ENCODE peak calls at places on chromosomes 1 and 21, in four cellular contexts. G is K562, M is GM12878, X is HepG2. C is an unnamed sample.

GRCh38 chr1:51792864-51793263 is 85.7 kb downstream of the NRDC start:
- DNase-seq in G (no peak), M (no peak), X (no peak), C (no peak)

GRCh38 chr1:229843627-229844238 is 217.7 kb downstream of the URB2 start:
- DNase-seq in G (peak; percentile 51), M (no peak), X (peak; percentile 3), C (no peak)

GRCh38 chr21:32256226-32256625 is 22.6 kb downstream of the MIS18A start:
- DNase-seq in G (no peak), M (no peak), X (no peak), C (no peak)

GRCh38 chr1:61198554-61198953 is 116.2 kb downstream of the NFIA start:
- DNase-seq in G (no peak), M (no peak), X (no peak), C (no peak)

GRCh38 chr21:35048183-35048601 is 910 bp downstream of the RUNX1 start:
- DNase-seq in G (no peak), M (no peak), X (no peak), C (no peak)

GRCh38 chr1:8016244-8017241 is 9.6 kb downstream of the ERRFI1 start:
- DNase-seq in G (peak; percentile 25), M (no peak), X (no peak), C (no peak)

GRCh38 chr21:18443085-18443484 is 39.5 kb upstream of the TMPRSS15 start:
- DNase-seq in G (no peak), M (no peak), X (no peak), C (no peak)

GRCh38 chr21:41953249-41953830 is 478 bp downstream of the C2CD2 start:
- DNase-seq in G (peak; percentile 59), M (no peak), X (no peak), C (peak; percentile 24)

GRCh38 chr1:32742132-32742947 is 39.8 kb upstream of the SYNC start:
- DNase-seq in G (peak; percentile 51), M (no peak), X (peak; percentile 48), C (peak; percentile 51)
- TF ChIP-seq TCF7 in G (no peak), M (no peak), X (no peak), C (no peak)

DNA sequence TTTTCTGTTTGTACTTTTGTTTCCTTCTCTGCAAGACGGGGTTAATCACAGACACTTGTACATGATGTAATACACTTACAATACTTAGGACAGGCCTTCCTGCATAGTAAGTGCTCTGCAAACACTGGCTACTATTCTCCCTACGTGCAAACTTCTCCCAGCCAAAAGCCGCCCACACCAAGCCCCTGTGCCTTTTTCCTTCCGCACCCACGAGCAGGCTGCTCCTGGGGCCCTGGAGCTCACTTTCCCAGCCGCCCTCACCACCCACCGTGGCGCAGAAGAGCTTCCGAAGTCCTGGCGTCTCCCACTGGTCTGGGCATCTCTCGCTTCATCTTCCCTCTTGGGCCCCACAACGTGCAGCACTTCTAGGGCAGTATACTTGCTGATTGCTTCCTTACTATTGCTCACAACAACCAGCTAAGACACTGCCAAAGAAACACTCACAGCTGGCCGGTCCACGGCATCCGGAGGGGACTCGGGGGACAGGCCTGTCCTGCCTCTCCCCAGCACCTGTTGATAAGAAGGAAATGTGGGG is 22.5 kb upstream of the GPR157 start:
- DNase-seq in G (no peak), M (no peak), X (no peak), C (no peak)
- TF ChIP-seq MAX in G (no peak), M (no peak), X (no peak), C (no peak)

GRCh38 chr1:198214924-198215323 is 58.1 kb downstream of the NEK7 start:
- DNase-seq in G (no peak), M (no peak), X (no peak), C (no peak)

DNA sequence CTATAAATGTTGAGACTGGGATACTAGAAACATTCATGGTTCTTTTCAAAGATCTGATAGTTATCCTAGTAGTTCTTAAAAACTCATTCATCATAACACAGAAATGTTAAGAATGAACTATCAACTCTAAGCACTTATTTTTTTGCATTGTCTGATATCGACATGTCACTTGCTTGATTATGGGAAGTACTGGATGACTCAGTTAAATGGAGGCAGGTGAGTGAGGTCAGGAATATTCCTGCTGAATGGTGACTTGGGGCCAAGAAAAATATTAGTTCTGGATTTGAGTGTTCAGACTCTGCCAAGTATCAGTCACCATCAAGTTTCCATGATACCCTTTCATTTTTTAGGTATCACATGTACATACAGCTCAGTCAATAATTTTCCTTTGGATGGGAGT is 63.6 kb downstream of the NEK7 start:
- DNase-seq in G (no peak), M (no peak), X (no peak), C (no peak)
- TF ChIP-seq TCF7 in G (no peak), M (no peak), X (no peak), C (no peak)

GRCh38 chr1:114504023-114504422 is 7.0 kb downstream of the TRIM33 start:
- DNase-seq in G (no peak), M (no peak), X (no peak), C (no peak)
- TF ChIP-seq MAX in G (no peak), M (no peak), X (no peak), C (no peak)

DNA sequence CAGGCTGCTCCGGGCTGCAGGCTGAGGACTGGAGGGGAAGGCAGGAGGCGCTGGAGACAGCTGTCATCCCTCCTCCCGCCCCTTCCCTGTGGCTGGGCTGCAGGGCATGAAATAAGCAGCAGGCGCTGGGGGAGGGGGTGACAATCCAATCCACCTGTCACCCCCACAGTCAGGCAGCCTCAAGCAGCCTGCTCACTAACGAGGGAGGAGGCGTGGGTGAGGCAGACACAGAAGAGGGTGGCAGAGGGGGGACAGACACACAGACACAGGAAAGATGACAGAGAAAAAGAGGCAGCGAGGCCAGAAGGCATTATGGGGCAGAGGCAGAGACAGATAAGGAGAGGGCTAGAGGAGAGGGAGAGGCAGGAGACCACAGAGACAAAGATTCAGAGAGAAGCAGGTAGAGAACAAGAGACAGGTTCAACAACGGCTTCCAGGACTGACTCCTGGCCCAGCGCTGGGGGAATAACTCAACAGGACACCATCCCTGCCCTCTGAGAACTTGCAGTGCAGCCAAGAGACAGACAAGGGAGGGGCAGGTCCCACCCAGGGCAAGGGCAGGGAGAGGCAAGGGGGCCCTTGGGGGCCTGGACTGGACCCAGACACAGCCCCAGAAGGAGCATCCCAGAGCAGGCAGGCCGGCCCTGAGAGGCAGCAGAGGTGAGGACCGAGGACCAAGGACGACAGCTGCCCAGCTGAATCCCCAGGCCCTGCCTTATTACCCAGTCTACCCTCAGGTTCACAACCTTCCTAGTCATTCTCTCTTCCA is 11.2 kb downstream of the MEF2D start:
- DNase-seq in G (peak; percentile 63), M (no peak), X (no peak), C (peak; percentile 60)
- TF ChIP-seq TCF7 in G (no peak), M (no peak), X (no peak), C (no peak)

DNA sequence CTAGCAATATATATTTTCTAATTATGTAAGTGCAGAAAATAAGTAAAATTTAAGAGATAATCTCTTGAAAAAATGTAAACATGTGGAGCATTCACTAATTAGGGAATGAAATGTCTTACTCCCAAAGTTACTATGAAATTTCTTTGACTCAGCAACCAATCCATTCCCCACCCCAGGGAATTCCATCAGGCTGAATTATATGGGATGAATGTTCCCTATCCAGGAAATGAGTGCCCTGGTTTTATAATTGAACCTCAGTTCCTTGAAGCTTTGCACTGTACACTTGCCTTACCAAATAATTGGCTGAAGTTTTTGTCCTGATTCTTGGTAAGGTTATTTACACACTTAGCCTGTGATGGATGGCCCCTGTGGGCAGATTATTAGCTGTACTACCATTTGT is 267.2 kb downstream of the DNM3 start:
- DNase-seq in G (no peak), M (no peak), X (no peak), C (no peak)
- TF ChIP-seq MAX in G (no peak), M (no peak), X (no peak), C (no peak)

DNA sequence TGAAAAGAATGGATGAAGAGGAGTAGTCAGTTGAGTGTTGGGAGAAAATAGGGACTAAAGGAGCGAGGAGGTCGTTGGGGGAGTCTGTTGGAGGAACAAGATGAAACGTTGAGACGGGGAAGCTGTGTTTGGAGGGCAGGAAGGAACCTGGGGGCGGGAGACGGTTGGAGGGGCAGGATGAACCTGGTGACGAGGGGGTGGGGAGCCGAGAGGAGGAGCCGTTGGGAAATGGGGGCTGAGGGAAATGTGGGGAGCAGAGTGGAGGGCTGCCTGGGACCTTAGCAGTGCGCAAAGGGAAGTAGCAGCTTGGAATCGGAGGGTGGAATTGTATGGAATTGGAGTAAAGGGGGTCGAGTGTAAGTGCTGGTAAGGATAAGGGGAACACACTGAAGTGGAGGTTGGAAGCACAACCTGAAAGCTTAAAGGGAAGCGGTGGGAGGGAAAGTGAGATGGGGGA is 630 bp downstream of the MTF2 start:
- DNase-seq in G (peak; percentile 63), M (no peak), X (no peak), C (peak; percentile 53)
- TF ChIP-seq TCF7 in G (no peak), M (no peak), X (no peak), C (no peak)

GRCh38 chr1:26286064-26286416 is 6.2 kb downstream of the SH3BGRL3 start:
- DNase-seq in G (no peak), M (no peak), X (no peak), C (no peak)
- TF ChIP-seq MAX in G (no peak), M (no peak), X (no peak), C (no peak)

GRCh38 chr1:228445524-228445866 is 28.8 kb upstream of the TRIM17 start:
- DNase-seq in G (no peak), M (no peak), X (no peak), C (no peak)

GRCh38 chr1:228443395-228443794 is 26.7 kb upstream of the TRIM17 start:
- DNase-seq in G (no peak), M (no peak), X (no peak), C (no peak)

GRCh38 chr1:228448372-228448771 is 31.7 kb upstream of the TRIM17 start:
- DNase-seq in G (no peak), M (no peak), X (no peak), C (no peak)

GRCh38 chr1:228446849-228447248 is 30.2 kb upstream of the TRIM17 start:
- DNase-seq in G (no peak), M (no peak), X (no peak), C (peak; percentile 57)

GRCh38 chr1:228445867-228446584 is 29.4 kb upstream of the TRIM17 start:
- DNase-seq in G (peak; percentile 35), M (no peak), X (no peak), C (peak; percentile 77)
- TF ChIP-seq TCF7 in G (no peak), M (no peak), X (no peak), C (no peak)

C was measured in WTC11.